ENCODE peak calls at places on chromosomes 5 and 9, in four cellular contexts. O is uterus, N is transverse colon, A is HepG2. G is an unnamed sample.

GRCh38 chr9:96025995-96026572 is 150.6 kb downstream of the ERCC6L2 start:
- DNase-seq in O (no peak), N (no peak), A (no peak), G (no peak)

GRCh38 chr9:135563039-135563476 is 1.5 kb downstream of the PAEP start:
- DNase-seq in O (no peak), N (no peak), A (no peak), G (peak; percentile 59)

GRCh38 chr5:1804001-1804690 is 2.9 kb downstream of the NDUFS6 start:
- DNase-seq in O (no peak), N (no peak), A (no peak), G (no peak)

GRCh38 chr9:37503736-37504135 is 18.0 kb downstream of the POLR1E start:
- DNase-seq in O (no peak), N (peak; percentile 13), A (no peak), G (no peak)

GRCh38 chr5:109161914-109162683 is 247.7 kb downstream of the PJA2 start:
- DNase-seq in O (no peak), N (no peak), A (no peak), G (no peak)

GRCh38 chr9:110752766-110753165 is 84.2 kb downstream of the MUSK start:
- DNase-seq in O (no peak), N (no peak), A (no peak), G (no peak)

GRCh38 chr9:126470251-126470993 is 143.3 kb upstream of the LMX1B start:
- DNase-seq in O (no peak), N (no peak), A (no peak), G (no peak)

GRCh38 chr5:62066878-62067277 is 239.1 kb upstream of the KIF2A start:
- DNase-seq in O (no peak), N (no peak), A (no peak), G (no peak)

GRCh38 chr5:56003633-56004032 is 8.9 kb upstream of the IL6ST start:
- DNase-seq in O (no peak), N (no peak), A (no peak), G (no peak)

GRCh38 chr9:80892703-80893102 is 796.6 kb downstream of the TLE1 start:
- DNase-seq in O (no peak), N (no peak), A (no peak), G (no peak)

GRCh38 chr9:38443597-38443996 is 19.3 kb upstream of the IGFBPL1 start:
- DNase-seq in O (no peak), N (no peak), A (no peak), G (no peak)

GRCh38 chr5:53820119-53820801 is 259.8 kb downstream of the NDUFS4 start:
- DNase-seq in O (no peak), N (no peak), A (no peak), G (no peak)

GRCh38 chr5:119022017-119022745 is 33.8 kb upstream of the DTWD2 start:
- DNase-seq in O (no peak), N (no peak), A (no peak), G (no peak)

GRCh38 chr9:36245906-36246305 is 12.3 kb downstream of the GNE start:
- DNase-seq in O (no peak), N (no peak), A (no peak), G (no peak)

GRCh38 chr5:16777432-16777831 is 158.7 kb downstream of the MYO10 start:
- DNase-seq in O (no peak), N (no peak), A (no peak), G (no peak)

GRCh38 chr5:23235246-23235645 is 272.2 kb upstream of the PRDM9 start:
- DNase-seq in O (no peak), N (no peak), A (no peak), G (no peak)

GRCh38 chr9:134059661-134060395 is 8.0 kb downstream of the BRD3 start:
- DNase-seq in O (no peak), N (peak; percentile 55), A (no peak), G (peak; percentile 83)

GRCh38 chr5:174943785-174944184 is 219.4 kb downstream of the MSX2 start:
- DNase-seq in O (no peak), N (no peak), A (no peak), G (no peak)

GRCh38 chr5:66860199-66860975 is 264.2 kb downstream of the MAST4 start:
- DNase-seq in O (no peak), N (no peak), A (no peak), G (no peak)

GRCh38 chr5:74112372-74112875 is 486.4 kb downstream of the ARHGEF28 start:
- DNase-seq in O (no peak), N (no peak), A (no peak), G (no peak)

GRCh38 chr9:98935064-98935463 is 8.6 kb upstream of the COL15A1 start:
- DNase-seq in O (no peak), N (no peak), A (no peak), G (no peak)
- H3K4me3 ChIP-seq in O (no peak overlapping the region), N (no peak overlapping the region), A (no peak overlapping the region), G (no peak overlapping the region)

GRCh38 chr5:142108432-142109355 is at the start of gene NDFIP1:
- DNase-seq in O (peak; percentile 74), N (peak; percentile 90), A (peak; percentile 54), G (peak; percentile 76)
- TF ChIP-seq POLR2A in O (peak; percentile 82), N (peak; percentile 85), A (peak; percentile 73), G (no peak)

GRCh38 chr9:91500509-91501011 is 76.9 kb upstream of the NFIL3 start:
- DNase-seq in O (peak; percentile 48), N (no peak), A (no peak), G (no peak)
- H3K4me3 ChIP-seq in O (no peak overlapping the region), N (no peak overlapping the region), A (no peak overlapping the region), G (no peak overlapping the region)

GRCh38 chr9:84293001-84293798 is 47.4 kb downstream of the SLC28A3 start:
- DNase-seq in O (no peak), N (no peak), A (no peak), G (no peak)
- TF ChIP-seq POLR2A in O (no peak), N (no peak), A (no peak), G (no peak)

GRCh38 chr5:95870105-95870672 is 47.7 kb upstream of the GLRX start:
- DNase-seq in O (no peak), N (no peak), A (peak; percentile 54), G (peak; percentile 68)
- H3K4me3 ChIP-seq in O (no peak overlapping the region), N (no peak overlapping the region), A (no peak overlapping the region), G (no peak overlapping the region)

G was measured in lower leg skin.